ENCODE peak calls at places on chromosomes 3 and 15, in seven cellular contexts. U is heart left ventricle; D is WTC11; M is fibroblast of villous mesenchyme; P is activated CD8-positive, alpha-beta T cell treated with anti-CD3 and anti-CD28 coated beads for 36 hours; X is AG04449; H is right lobe of liver. A is an unnamed sample.

GRCh38 chr3:13655074-13655913 is 106.4 kb downstream of the FBLN2 start:
- DNase-seq in U (no peak), D (peak), M (peak), P (peak), X (no peak), H (no peak), A (peak)

GRCh38 chr3:53938645-53939044 is 47.0 kb upstream of the SELENOK start:
- DNase-seq in U (no peak), D (peak), M (peak), P (peak), X (no peak), H (no peak), A (no peak)

GRCh38 chr15:43360821-43361220 is 10.0 kb downstream of the ZSCAN29 start:
- DNase-seq in U (no peak), D (no peak), M (no peak), P (no peak), X (no peak), H (no peak), A (no peak)

GRCh38 chr15:82845686-82846085 is 36.3 kb downstream of the WHAMM start:
- DNase-seq in U (no peak), D (no peak), M (no peak), P (no peak), X (no peak), H (no peak), A (peak)

GRCh38 chr15:22811640-22812039 is 25.2 kb downstream of the NIPA1 start:
- DNase-seq in U (no peak), D (peak), M (peak), P (peak), X (no peak), H (no peak), A (no peak)

GRCh38 chr3:139534444-139534812 is 5.1 kb downstream of the RBP1 start:
- DNase-seq in U (no peak), D (no peak), M (peak), P (no peak), X (peak), H (no peak), A (no peak)

GRCh38 chr15:38297623-38298388 is 45.2 kb downstream of the SPRED1 start:
- DNase-seq in U (no peak), D (no peak), M (no peak), P (no peak), X (no peak), H (no peak), A (no peak)

GRCh38 chr15:69729167-69729748 is 276.6 kb downstream of the RPLP1 start:
- DNase-seq in U (no peak), D (peak), M (peak), P (peak), X (no peak), H (no peak), A (no peak)

GRCh38 chr3:148757238-148757930 is 59.7 kb downstream of the AGTR1 start:
- DNase-seq in U (no peak), D (no peak), M (peak), P (no peak), X (peak), H (no peak), A (no peak)

GRCh38 chr15:53580371-53580770 is 179.1 kb downstream of the WDR72 start:
- DNase-seq in U (no peak), D (no peak), M (no peak), P (no peak), X (no peak), H (no peak), A (no peak)

GRCh38 chr3:144031938-144032337 is 60.3 kb downstream of the DIPK2A start:
- DNase-seq in U (peak), D (no peak), M (no peak), P (no peak), X (no peak), H (peak), A (no peak)

GRCh38 chr15:58515807-58516206 is 84.0 kb downstream of the LIPC start:
- DNase-seq in U (no peak), D (no peak), M (no peak), P (peak), X (no peak), H (no peak), A (no peak)

GRCh38 chr3:183578179-183578578 is 22.7 kb upstream of the KLHL6 start:
- DNase-seq in U (no peak), D (no peak), M (no peak), P (no peak), X (no peak), H (no peak), A (no peak)

DNA sequence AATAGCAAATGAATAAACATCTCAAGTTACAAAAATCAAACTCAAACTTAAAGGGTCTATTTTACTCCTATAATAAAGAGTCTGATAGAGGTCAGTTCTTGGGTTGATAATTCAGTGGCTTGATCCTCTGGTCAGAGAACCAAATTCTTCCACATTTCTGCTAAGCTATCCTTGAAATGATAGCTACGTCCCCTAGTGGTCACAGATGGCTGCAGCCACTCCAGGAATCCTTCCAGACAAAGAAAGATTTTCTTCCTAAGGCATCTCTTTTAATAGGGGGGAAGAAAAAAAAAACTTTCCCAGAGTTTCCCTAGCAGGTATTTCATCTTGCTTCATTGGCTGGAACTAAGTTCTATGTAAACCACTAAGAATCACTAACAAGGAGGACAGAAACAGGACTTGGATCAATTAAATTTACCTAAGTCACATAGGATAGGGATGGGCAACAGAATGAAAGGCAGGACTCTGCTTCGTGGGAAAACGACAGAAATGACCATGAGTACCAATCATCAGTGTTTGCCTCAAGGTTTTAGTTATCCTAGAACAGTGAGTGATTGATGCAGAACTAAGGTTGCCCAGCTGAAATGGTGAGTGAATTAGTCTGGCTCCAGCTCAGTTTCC is 160.7 kb downstream of the STAC start:
- DNase-seq in U (no peak), D (peak), M (peak), P (no peak), X (no peak), H (no peak), A (no peak)
- TF ChIP-seq CTCF in U (peak), D (peak), M (peak), P (peak), X (peak), H (peak), A (peak)

DNA sequence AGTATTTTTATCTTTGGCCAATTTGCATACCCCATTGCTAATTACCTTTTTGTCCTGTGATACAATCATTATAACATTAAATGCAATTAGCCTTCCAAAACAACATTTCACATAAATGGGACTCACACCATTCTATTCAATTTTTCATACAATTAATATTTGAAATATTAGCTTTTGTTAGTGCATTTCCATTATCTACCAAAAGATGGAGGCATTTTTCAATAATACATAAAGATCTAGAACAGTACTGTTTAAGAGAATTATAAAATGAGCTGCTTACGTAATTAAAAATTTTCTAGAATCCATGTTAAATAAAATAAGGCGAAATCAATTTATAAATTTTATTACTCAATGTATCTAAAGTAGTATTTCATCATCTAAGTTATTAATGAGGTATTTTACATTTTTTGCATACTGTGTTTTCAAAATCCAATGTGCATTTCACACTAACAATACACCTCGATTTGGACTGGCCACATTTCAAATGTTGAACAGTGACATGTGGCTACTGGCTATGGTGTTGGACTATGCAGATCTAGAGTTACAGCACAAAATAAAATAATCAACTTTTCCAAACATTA is 74.3 kb downstream of the TJP1 start:
- DNase-seq in U (no peak), D (no peak), M (peak), P (no peak), X (no peak), H (no peak), A (no peak)
- TF ChIP-seq CTCF in U (peak), D (no peak), M (peak), P (peak), X (peak), H (peak), A (peak)

GRCh38 chr3:78204977-78205376 is 1165.1 kb downstream of the ROBO2 start:
- DNase-seq in U (no peak), D (no peak), M (peak), P (no peak), X (peak), H (no peak), A (no peak)
- TF ChIP-seq CTCF in U (peak), D (no peak), M (peak), P (no peak), X (no peak), H (peak), A (peak)

GRCh38 chr3:26118165-26118564 is 328.3 kb downstream of the OXSM start:
- DNase-seq in U (no peak), D (peak), M (no peak), P (no peak), X (no peak), H (no peak), A (no peak)
- TF ChIP-seq CTCF in U (peak), D (peak), M (no peak), P (no peak), X (no peak), H (peak), A (peak)

DNA sequence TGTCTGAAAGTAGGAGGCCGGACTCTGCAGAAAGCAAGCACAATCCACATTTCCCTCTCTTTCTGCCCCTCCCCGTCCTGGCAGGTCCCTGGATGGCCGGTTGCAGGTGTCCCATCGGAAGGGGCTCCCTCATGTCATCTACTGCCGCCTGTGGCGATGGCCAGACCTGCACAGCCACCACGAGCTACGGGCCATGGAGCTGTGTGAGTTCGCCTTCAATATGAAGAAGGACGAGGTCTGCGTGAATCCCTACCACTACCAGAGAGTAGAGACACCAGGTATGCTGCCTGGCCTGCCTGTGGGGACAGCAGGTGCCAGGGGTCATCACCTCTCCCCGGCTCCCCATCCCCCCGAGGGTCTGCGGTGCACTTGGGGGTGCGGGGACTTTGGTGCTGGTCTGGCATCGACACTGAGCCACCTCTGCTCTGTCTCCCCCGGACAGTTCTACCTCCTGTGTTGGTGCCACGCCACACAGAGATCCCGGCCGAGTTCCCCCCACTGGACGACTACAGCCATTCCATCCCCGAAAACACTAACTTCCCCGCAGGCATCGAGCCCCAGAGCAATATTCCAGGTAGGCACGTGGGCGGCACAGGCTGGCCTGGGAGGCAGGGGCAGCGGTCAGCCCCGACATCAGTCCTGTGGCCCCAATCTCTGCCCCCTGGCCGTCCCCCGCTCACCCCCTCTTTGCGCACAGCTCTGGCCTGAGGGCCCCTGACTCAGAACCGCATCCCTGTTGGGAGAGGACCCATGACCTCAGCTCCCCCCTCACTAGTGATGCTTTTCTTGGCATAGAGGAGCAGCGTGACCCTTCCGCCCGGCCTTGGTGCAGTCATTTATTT is 89.4 kb downstream of the AAGAB start:
- DNase-seq in U (peak), D (peak), M (no peak), P (no peak), X (no peak), H (no peak), A (no peak)
- TF ChIP-seq CTCF in U (no peak), D (no peak), M (no peak), P (no peak), X (no peak), H (no peak), A (peak)

GRCh38 chr3:11764931-11765363 is 81.7 kb downstream of the TAMM41 start:
- DNase-seq in U (no peak), D (no peak), M (peak), P (peak), X (no peak), H (no peak), A (no peak)

GRCh38 chr3:11770105-11770476 is 76.6 kb downstream of the TAMM41 start:
- DNase-seq in U (no peak), D (peak), M (no peak), P (peak), X (no peak), H (no peak), A (no peak)

GRCh38 chr3:11770477-11771381 is 76.0 kb downstream of the TAMM41 start:
- DNase-seq in U (peak), D (peak), M (peak), P (peak), X (peak), H (peak), A (no peak)

GRCh38 chr3:11769704-11770103 is 77.0 kb downstream of the TAMM41 start:
- DNase-seq in U (no peak), D (no peak), M (no peak), P (peak), X (no peak), H (no peak), A (no peak)

GRCh38 chr3:11768604-11769003 is 78.1 kb downstream of the TAMM41 start:
- DNase-seq in U (no peak), D (no peak), M (no peak), P (no peak), X (no peak), H (no peak), A (no peak)
- TF ChIP-seq CTCF in U (no peak), D (no peak), M (no peak), P (no peak), X (no peak), H (no peak), A (no peak)

GRCh38 chr3:58022490-58022889 is 14.3 kb downstream of the FLNB start:
- DNase-seq in U (no peak), D (no peak), M (peak), P (no peak), X (no peak), H (no peak), A (no peak)
- TF ChIP-seq CTCF in U (no peak), D (no peak), M (no peak), P (no peak), X (no peak), H (no peak), A (no peak)

GRCh38 chr3:4983739-4984510 is 4.7 kb downstream of the BHLHE40 start:
- DNase-seq in U (no peak), D (no peak), M (peak), P (peak), X (no peak), H (no peak), A (no peak)

GRCh38 chr3:4982773-4983738 is 3.8 kb downstream of the BHLHE40 start:
- DNase-seq in U (no peak), D (no peak), M (peak), P (no peak), X (no peak), H (peak), A (no peak)

GRCh38 chr3:4980229-4981159 is 1.3 kb downstream of the BHLHE40 start:
- DNase-seq in U (peak), D (peak), M (peak), P (peak), X (no peak), H (peak), A (peak)

GRCh38 chr3:4981160-4981687 is 2.0 kb downstream of the BHLHE40 start:
- DNase-seq in U (no peak), D (no peak), M (no peak), P (no peak), X (no peak), H (no peak), A (no peak)

DNA sequence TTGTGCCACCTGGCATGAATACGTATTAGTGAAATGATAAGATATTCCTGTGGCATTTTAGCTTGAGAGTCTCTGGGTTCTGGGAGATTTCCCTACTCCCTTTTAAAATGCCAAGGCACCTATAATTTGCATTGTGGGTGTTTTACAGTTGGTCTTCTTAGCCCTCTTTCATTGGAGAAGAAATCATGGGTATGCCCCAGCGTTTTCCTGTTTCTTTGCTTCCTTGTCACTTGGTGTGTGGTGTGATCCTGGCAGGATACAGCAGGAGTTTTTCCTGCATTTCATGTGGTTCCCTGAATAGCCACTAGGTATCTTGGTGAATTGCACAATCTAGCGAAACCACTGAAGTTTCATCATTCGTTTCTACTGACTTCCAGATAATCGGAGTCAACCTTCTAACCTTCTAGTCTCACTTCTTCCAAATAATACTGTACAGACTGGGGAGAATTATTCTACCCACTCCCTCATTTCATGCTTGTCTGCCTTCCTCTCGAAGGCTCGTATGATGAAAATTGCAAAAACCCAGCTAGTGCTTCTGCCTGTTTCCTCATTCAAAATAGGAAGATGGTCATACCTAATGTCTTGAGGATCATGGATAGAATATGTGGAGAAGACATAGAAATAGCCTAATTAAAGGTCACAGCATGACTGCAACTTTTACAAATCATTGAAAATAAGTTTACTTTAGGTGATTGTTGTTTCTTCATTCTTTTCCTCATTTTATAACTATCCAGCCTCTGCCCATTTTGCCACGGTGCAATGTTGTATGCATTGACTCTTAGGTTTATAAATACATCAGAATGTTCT is 2.7 kb downstream of the BHLHE40 start:
- DNase-seq in U (no peak), D (no peak), M (peak), P (no peak), X (no peak), H (no peak), A (no peak)
- TF ChIP-seq CTCF in U (peak), D (no peak), M (peak), P (no peak), X (peak), H (peak), A (peak)

GRCh38 chr15:66831801-66832390 is 129.9 kb downstream of the SMAD6 start:
- DNase-seq in U (no peak), D (no peak), M (no peak), P (no peak), X (no peak), H (no peak), A (no peak)

GRCh38 chr15:66832679-66833078 is 130.6 kb downstream of the SMAD6 start:
- DNase-seq in U (no peak), D (no peak), M (peak), P (no peak), X (no peak), H (no peak), A (no peak)

GRCh38 chr15:66829551-66830131 is 127.6 kb downstream of the SMAD6 start:
- DNase-seq in U (no peak), D (no peak), M (peak), P (no peak), X (no peak), H (no peak), A (no peak)

GRCh38 chr15:66831289-66831688 is 129.3 kb downstream of the SMAD6 start:
- DNase-seq in U (no peak), D (no peak), M (no peak), P (no peak), X (no peak), H (no peak), A (no peak)

GRCh38 chr15:66830358-66830757 is 128.3 kb downstream of the SMAD6 start:
- DNase-seq in U (no peak), D (no peak), M (peak), P (no peak), X (no peak), H (no peak), A (no peak)
- TF ChIP-seq CTCF in U (no peak), D (no peak), M (no peak), P (no peak), X (no peak), H (no peak), A (no peak)

GRCh38 chr3:42442640-42443039 is 32.2 kb upstream of the LYZL4 start:
- DNase-seq in U (no peak), D (peak), M (no peak), P (no peak), X (no peak), H (no peak), A (no peak)
- TF ChIP-seq CTCF in U (no peak), D (no peak), M (peak), P (no peak), X (no peak), H (no peak), A (no peak)